ENCODE peak calls at places on chromosomes 6 and 20, in eight cellular contexts. I, S, O, X, A, N, J and G are unnamed samples. For H3K4me1, the result is how much of the 10 kb centered on the place peaks cover.

GRCh38 chr20:59923514-59923913 is 9.9 kb downstream of the SYCP2 start:
- DNase-seq in S (no peak), N (no peak), A (no peak), X (no peak), I (no peak), J (no peak), O (no peak), G (no peak)

GRCh38 chr20:59291740-59292139 is 8.7 kb upstream of the EDN3 start:
- DNase-seq in I (no peak), N (no peak), S (no peak), J (no peak), O (no peak), A (no peak), X (no peak), G (no peak)

GRCh38 chr6:24980507-24981384 is 45.0 kb upstream of the RIPOR2 start:
- DNase-seq in O (no peak), I (no peak), S (no peak), A (peak), X (no peak), J (no peak), N (no peak), G (no peak)

GRCh38 chr6:21228411-21228810 is 365.1 kb upstream of the SOX4 start:
- DNase-seq in J (no peak), I (no peak), N (no peak), O (no peak), S (no peak), A (no peak), X (no peak), G (no peak)

GRCh38 chr6:152484806-152485205 is 152.4 kb downstream of the SYNE1 start:
- DNase-seq in I (peak), O (no peak), N (no peak), S (no peak), A (no peak), X (no peak), J (no peak), G (no peak)

GRCh38 chr6:79570802-79571367 is 33.7 kb upstream of the LCA5 start:
- DNase-seq in N (peak), I (peak), X (no peak), A (no peak), O (no peak), J (no peak), S (no peak), G (no peak)

GRCh38 chr6:113414511-113414910 is 442.6 kb upstream of the MARCKS start:
- DNase-seq in N (peak), S (no peak), A (no peak), X (no peak), O (peak), I (peak), J (no peak), G (peak)

GRCh38 chr20:60102665-60103210 is 144.5 kb downstream of the CDH26 start:
- DNase-seq in I (no peak), N (no peak), J (no peak), O (no peak), A (no peak), S (no peak), X (no peak), G (no peak)

GRCh38 chr6:1463275-1463674 is 73.9 kb downstream of the FOXF2 start:
- DNase-seq in A (no peak), X (no peak), J (no peak), O (no peak), S (no peak), N (no peak), I (no peak), G (no peak)

DNA sequence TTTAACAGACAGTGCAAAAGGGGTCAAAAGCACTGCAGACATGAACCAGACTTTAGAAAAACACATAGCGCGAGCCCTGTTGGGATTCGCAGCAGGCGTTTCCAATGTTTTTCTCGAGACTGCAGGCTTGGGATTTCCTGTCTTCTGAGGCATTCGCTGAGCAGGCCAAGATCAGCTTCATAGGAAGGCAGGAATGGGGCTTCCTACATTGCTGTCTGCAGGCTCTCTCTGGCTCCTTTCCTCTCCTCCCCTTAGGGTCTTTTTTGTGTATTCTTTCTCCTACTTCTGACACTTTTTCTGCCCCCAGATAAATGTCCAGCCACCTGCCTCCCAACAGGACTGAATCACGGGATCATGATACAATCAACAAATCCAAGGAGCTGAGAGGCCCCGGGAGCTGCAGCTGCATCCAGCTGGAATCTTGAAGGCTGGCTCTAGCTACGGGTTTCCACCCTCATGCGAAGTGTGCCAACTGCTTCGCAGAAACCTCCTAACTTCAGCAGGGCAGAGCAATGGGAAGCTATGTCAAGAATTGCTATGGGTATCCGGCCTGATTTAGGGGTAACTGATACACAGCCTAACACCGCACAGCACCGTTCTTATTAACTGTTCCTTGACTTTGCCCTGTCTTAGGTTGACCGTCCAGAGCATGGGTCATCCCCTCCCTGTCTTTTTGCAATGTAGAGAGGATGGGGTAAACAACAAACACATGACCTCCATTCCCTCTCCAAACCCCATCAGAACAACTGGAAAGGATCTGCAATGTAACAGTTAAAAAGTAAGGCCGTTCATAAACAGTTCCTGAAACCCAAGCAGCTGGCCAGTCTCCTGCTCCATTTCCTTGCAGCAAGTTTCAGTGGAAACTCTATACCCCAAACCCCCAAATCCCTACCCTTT is 31.6 kb downstream of the SNX5 start:
- DNase-seq in S (no peak), O (peak), J (peak), I (peak), A (no peak), N (peak), X (peak), G (no peak)
- H3K4me3 ChIP-seq in S (no peak), O (no peak), J (no peak), I (no peak), A (no peak), N (peak), X (no peak), G (no peak)

DNA sequence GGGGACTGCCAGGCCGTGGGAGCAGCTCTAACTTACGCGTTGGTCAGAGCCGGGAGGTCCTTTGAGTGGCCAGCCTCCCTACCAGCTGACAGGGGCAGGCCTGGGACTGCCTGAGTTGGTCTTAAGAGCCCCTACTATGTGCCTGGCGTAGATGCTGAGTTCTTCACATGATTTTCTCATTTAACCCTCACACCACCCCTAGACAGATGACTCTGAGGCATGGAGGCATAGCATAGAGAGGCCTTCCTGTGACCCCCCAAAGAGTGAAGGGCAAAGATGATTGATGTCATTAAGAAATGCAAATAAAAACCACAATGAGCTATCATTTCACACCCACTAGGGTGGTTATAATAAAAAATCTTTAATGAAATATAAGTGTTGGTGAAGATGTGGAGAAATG is 36.8 kb downstream of the MRPL14 start:
- DNase-seq in A (no peak), N (no peak), J (no peak), I (no peak), O (no peak), X (no peak), S (no peak), G (no peak)
- H3K4me1 ChIP-seq in A (under half), N (under half), J (under half), I (under half), O (under half), X (under half), S (under half), G (under half)

DNA sequence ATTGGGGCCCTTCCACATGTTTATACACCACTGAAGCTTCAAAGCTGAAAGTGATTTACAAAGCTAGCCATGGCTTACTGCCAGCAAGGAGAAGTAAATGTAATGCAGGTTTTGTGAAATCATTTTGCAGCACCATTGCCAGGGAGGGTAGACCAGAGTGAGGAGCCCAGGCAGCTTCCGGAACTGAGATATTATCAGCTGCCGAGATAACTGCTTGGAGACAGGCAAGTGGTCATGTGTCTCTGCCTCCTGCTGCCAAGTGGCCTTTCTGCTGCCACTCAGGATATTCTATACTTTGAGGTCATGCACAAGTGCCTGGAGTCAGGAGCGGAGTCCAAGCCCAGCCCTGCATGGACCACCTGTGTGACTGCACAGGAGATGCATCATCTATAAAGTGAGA is 160.2 kb downstream of the SYNDIG1 start:
- DNase-seq in X (no peak), O (no peak), J (no peak), S (no peak), I (no peak), A (no peak), N (no peak), G (no peak)
- H3K4me3 ChIP-seq in X (no peak), O (no peak), J (no peak), S (no peak), I (no peak), A (no peak), N (no peak), G (no peak)

GRCh38 chr6:106324726-106325335 is 729 bp downstream of the ATG5 start:
- DNase-seq in I (no peak), N (peak), J (no peak), O (no peak), S (no peak), X (no peak), A (no peak), G (no peak)

GRCh38 chr6:106321940-106322339 is 3.6 kb downstream of the ATG5 start:
- DNase-seq in A (no peak), O (no peak), X (no peak), J (no peak), S (no peak), I (no peak), N (no peak), G (no peak)

DNA sequence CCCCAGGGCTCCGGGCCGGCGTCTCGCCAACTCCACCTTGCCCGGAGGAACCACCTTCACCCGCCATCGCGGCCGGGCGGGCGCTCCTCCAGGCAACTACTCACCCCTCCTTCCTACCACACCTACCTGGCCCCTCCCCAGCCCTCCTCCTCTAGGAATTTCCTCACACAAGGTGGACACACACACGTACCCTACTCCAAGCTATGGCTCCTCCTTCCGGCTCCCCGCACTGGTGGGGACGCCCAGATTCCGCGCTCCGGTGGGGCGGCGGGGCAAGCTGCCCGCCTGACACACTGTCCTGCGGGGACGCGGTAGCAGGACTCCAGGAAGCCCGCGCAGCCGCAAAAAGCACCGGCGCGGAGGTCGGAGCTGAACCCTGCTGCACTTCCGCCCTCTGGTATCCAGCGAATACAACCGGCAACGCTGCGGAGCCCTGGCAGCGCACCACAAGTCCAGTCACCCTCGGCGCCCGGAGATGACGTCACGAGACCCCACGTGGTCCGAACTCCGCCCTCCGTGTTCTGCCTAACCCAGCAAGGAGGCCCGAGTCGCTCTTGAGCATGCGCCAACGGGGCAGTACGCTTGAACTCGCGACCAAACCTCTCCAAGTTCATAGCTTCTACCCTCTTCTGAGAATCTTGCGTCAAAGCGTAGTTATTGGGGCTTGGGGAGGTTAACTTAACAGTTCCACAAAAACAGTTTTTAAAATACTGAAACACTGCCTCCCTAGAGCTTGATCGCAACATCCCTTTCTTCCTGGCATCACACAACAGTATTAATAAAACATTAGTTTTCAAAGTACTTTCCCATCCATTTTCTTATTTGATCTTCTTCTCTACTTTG is at the start of gene ATG5:
- DNase-seq in I (peak), A (peak), N (peak), O (peak), J (peak), S (peak), X (peak), G (peak)
- H3K4me1 ChIP-seq in I (under half), A (under half), N (under half), O (under half), J (under half), S (under half), X (under half), G (under half)

GRCh38 chr6:22436134-22436533 is 133.2 kb upstream of the HDGFL1 start:
- DNase-seq in J (no peak), S (no peak), I (no peak), A (no peak), X (no peak), O (no peak), N (no peak), G (no peak)

GRCh38 chr6:22432060-22432459 is 135.2 kb upstream of the PRL start:
- DNase-seq in A (no peak), I (no peak), O (no peak), N (no peak), J (no peak), S (no peak), X (no peak), G (no peak)

GRCh38 chr6:22437665-22438064 is 131.7 kb upstream of the HDGFL1 start:
- DNase-seq in A (no peak), O (no peak), S (no peak), J (no peak), N (no peak), I (no peak), X (no peak), G (no peak)

GRCh38 chr6:22435151-22435550 is 134.2 kb upstream of the HDGFL1 start:
- DNase-seq in X (no peak), O (no peak), S (no peak), I (no peak), J (no peak), N (no peak), A (no peak), G (no peak)

GRCh38 chr6:22433745-22434144 is 135.6 kb upstream of the HDGFL1 start:
- DNase-seq in N (no peak), A (no peak), I (no peak), O (no peak), J (no peak), X (no peak), S (no peak), G (no peak)
- H3K4me3 ChIP-seq in N (no peak), A (no peak), I (no peak), O (no peak), J (no peak), X (no peak), S (no peak), G (no peak)